ENCODE peak calls at places on chromosomes 6 and 20, in five cellular contexts. One of them, this sample, is unnamed.

GRCh38 chr6:34717466-34717865 is 20.9 kb upstream of the ILRUN start:
- DNase-seq in stimulated activated CD4-positive, alpha-beta T cell treated with anti-CD3 and anti-CD28 coated beads, TNF-alpha, amount 100 ng/mL, for 24 hours: no peak
- DNase-seq in NCI-H1105 treated with DMSO at 0.1 percent for 48 hours: no peak
- DNase-seq in NCI-H1092 treated with DMSO at 0.1 percent for 48 hours: no peak
- DNase-seq in stimulated activated CD8-positive, alpha-beta memory T cell treated with anti-CD3 and anti-CD28 coated beads, Interleukin-2, amount 100 ng/mL, for 1 hour: no peak
- DNase-seq in this sample: no peak

GRCh38 chr6:63739094-63739687 is 103.6 kb downstream of the PHF3 start:
- DNase-seq in NCI-H1092 treated with DMSO at 0.1 percent for 48 hours: no peak
- DNase-seq in stimulated activated CD8-positive, alpha-beta memory T cell treated with anti-CD3 and anti-CD28 coated beads, Interleukin-2, amount 100 ng/mL, for 1 hour: no peak
- DNase-seq in NCI-H1105 treated with DMSO at 0.1 percent for 48 hours: no peak
- DNase-seq in stimulated activated CD4-positive, alpha-beta T cell treated with anti-CD3 and anti-CD28 coated beads, TNF-alpha, amount 100 ng/mL, for 24 hours: no peak
- DNase-seq in this sample: no peak

GRCh38 chr6:22153384-22154158 is 143.3 kb downstream of the PRL start:
- DNase-seq in stimulated activated CD4-positive, alpha-beta T cell treated with anti-CD3 and anti-CD28 coated beads, TNF-alpha, amount 100 ng/mL, for 24 hours: no peak
- DNase-seq in NCI-H1092 treated with DMSO at 0.1 percent for 48 hours: no peak
- DNase-seq in NCI-H1105 treated with DMSO at 0.1 percent for 48 hours: no peak
- DNase-seq in stimulated activated CD8-positive, alpha-beta memory T cell treated with anti-CD3 and anti-CD28 coated beads, Interleukin-2, amount 100 ng/mL, for 1 hour: no peak
- DNase-seq in this sample: no peak

GRCh38 chr20:52033313-52033712 is 158.3 kb downstream of the ZFP64 start:
- DNase-seq in NCI-H1105 treated with DMSO at 0.1 percent for 48 hours: no peak
- DNase-seq in stimulated activated CD4-positive, alpha-beta T cell treated with anti-CD3 and anti-CD28 coated beads, TNF-alpha, amount 100 ng/mL, for 24 hours: no peak
- DNase-seq in NCI-H1092 treated with DMSO at 0.1 percent for 48 hours: no peak
- DNase-seq in stimulated activated CD8-positive, alpha-beta memory T cell treated with anti-CD3 and anti-CD28 coated beads, Interleukin-2, amount 100 ng/mL, for 1 hour: no peak
- DNase-seq in this sample: peak

GRCh38 chr6:109048176-109048575 is 46.5 kb downstream of the SESN1 start:
- DNase-seq in stimulated activated CD4-positive, alpha-beta T cell treated with anti-CD3 and anti-CD28 coated beads, TNF-alpha, amount 100 ng/mL, for 24 hours: no peak
- DNase-seq in NCI-H1105 treated with DMSO at 0.1 percent for 48 hours: no peak
- DNase-seq in stimulated activated CD8-positive, alpha-beta memory T cell treated with anti-CD3 and anti-CD28 coated beads, Interleukin-2, amount 100 ng/mL, for 1 hour: no peak
- DNase-seq in NCI-H1092 treated with DMSO at 0.1 percent for 48 hours: no peak
- DNase-seq in this sample: no peak

GRCh38 chr6:71678081-71678480 is 208.3 kb upstream of the RIMS1 start:
- DNase-seq in stimulated activated CD8-positive, alpha-beta memory T cell treated with anti-CD3 and anti-CD28 coated beads, Interleukin-2, amount 100 ng/mL, for 1 hour: no peak
- DNase-seq in stimulated activated CD4-positive, alpha-beta T cell treated with anti-CD3 and anti-CD28 coated beads, TNF-alpha, amount 100 ng/mL, for 24 hours: no peak
- DNase-seq in NCI-H1092 treated with DMSO at 0.1 percent for 48 hours: no peak
- DNase-seq in NCI-H1105 treated with DMSO at 0.1 percent for 48 hours: no peak
- DNase-seq in this sample: no peak

GRCh38 chr6:34595332-34596090 is 39.4 kb upstream of the SPDEF start:
- DNase-seq in stimulated activated CD4-positive, alpha-beta T cell treated with anti-CD3 and anti-CD28 coated beads, TNF-alpha, amount 100 ng/mL, for 24 hours: no peak
- DNase-seq in NCI-H1105 treated with DMSO at 0.1 percent for 48 hours: no peak
- DNase-seq in NCI-H1092 treated with DMSO at 0.1 percent for 48 hours: no peak
- DNase-seq in stimulated activated CD8-positive, alpha-beta memory T cell treated with anti-CD3 and anti-CD28 coated beads, Interleukin-2, amount 100 ng/mL, for 1 hour: no peak
- DNase-seq in this sample: no peak

GRCh38 chr6:67854098-67854497 is 781.0 kb upstream of the ADGRB3 start:
- DNase-seq in stimulated activated CD4-positive, alpha-beta T cell treated with anti-CD3 and anti-CD28 coated beads, TNF-alpha, amount 100 ng/mL, for 24 hours: no peak
- DNase-seq in NCI-H1105 treated with DMSO at 0.1 percent for 48 hours: no peak
- DNase-seq in NCI-H1092 treated with DMSO at 0.1 percent for 48 hours: no peak
- DNase-seq in stimulated activated CD8-positive, alpha-beta memory T cell treated with anti-CD3 and anti-CD28 coated beads, Interleukin-2, amount 100 ng/mL, for 1 hour: no peak
- DNase-seq in this sample: peak

GRCh38 chr6:37696220-37696840 is 1.4 kb downstream of the MDGA1 start:
- DNase-seq in NCI-H1092 treated with DMSO at 0.1 percent for 48 hours: peak
- DNase-seq in stimulated activated CD4-positive, alpha-beta T cell treated with anti-CD3 and anti-CD28 coated beads, TNF-alpha, amount 100 ng/mL, for 24 hours: peak
- DNase-seq in NCI-H1105 treated with DMSO at 0.1 percent for 48 hours: no peak
- DNase-seq in stimulated activated CD8-positive, alpha-beta memory T cell treated with anti-CD3 and anti-CD28 coated beads, Interleukin-2, amount 100 ng/mL, for 1 hour: no peak
- DNase-seq in this sample: peak

GRCh38 chr20:36812601-36813000 is 39.0 kb upstream of the DSN1 start:
- DNase-seq in stimulated activated CD8-positive, alpha-beta memory T cell treated with anti-CD3 and anti-CD28 coated beads, Interleukin-2, amount 100 ng/mL, for 1 hour: no peak
- DNase-seq in NCI-H1092 treated with DMSO at 0.1 percent for 48 hours: no peak
- DNase-seq in stimulated activated CD4-positive, alpha-beta T cell treated with anti-CD3 and anti-CD28 coated beads, TNF-alpha, amount 100 ng/mL, for 24 hours: no peak
- DNase-seq in NCI-H1105 treated with DMSO at 0.1 percent for 48 hours: no peak
- DNase-seq in this sample: no peak

This sample was measured in M059J.